ENCODE peak calls at places on chromosomes 1 and 21, in eight cellular contexts. I is lung, V is H1, Z is fibroblast of lung, G is left ventricle myocardium inferior, H is hepatocyte, S is prostate gland, U is A549. O is an unnamed sample.

GRCh38 chr1:56065729-56066128 is 513.6 kb downstream of the PLPP3 start:
- DNase-seq in I (no peak), V (no peak), Z (peak; percentile 64), G (no peak), H (no peak), S (no peak), U (no peak), O (no peak)

GRCh38 chr1:110375490-110375889 is 15.3 kb downstream of the SLC16A4 start:
- DNase-seq in I (no peak), V (no peak), Z (no peak), G (no peak), H (no peak), S (no peak), U (no peak), O (no peak)

GRCh38 chr1:150564051-150564991 is 15.1 kb downstream of the MCL1 start:
- DNase-seq in I (no peak), V (no peak), Z (no peak), G (no peak), H (peak; percentile 26), S (no peak), U (no peak), O (no peak)

GRCh38 chr1:206923009-206923960 is 1.5 kb upstream of the FCMR start:
- DNase-seq in I (no peak), V (no peak), Z (no peak), G (no peak), H (no peak), S (no peak), U (no peak), O (no peak)

GRCh38 chr1:54980046-54980527 is 341 bp upstream of the TMEM61 start:
- DNase-seq in I (no peak), V (no peak), Z (no peak), G (no peak), H (no peak), S (no peak), U (no peak), O (no peak)

GRCh38 chr1:41811051-41811795 is 107.5 kb downstream of the HIVEP3 start:
- DNase-seq in I (no peak), V (no peak), Z (peak; percentile 70), G (no peak), H (no peak), S (no peak), U (no peak), O (no peak)

GRCh38 chr1:244286341-244286740 is 165.4 kb downstream of the ADSS2 start:
- DNase-seq in I (no peak), V (no peak), Z (no peak), G (no peak), H (no peak), S (no peak), U (no peak), O (no peak)

GRCh38 chr1:212415107-212415841 is 588 bp upstream of the PACC1 start:
- DNase-seq in I (no peak), V (peak; percentile 47), Z (no peak), G (no peak), H (no peak), S (no peak), U (no peak), O (no peak)

GRCh38 chr1:1779691-1780597 is 1.7 kb upstream of the NADK start:
- DNase-seq in I (peak; percentile 76), V (peak; percentile 63), Z (peak; percentile 58), G (peak; percentile 55), H (peak; percentile 42), S (no peak), U (no peak), O (peak; percentile 81)

GRCh38 chr1:30673395-30673794 is 50.0 kb downstream of the MATN1 start:
- DNase-seq in I (no peak), V (no peak), Z (no peak), G (no peak), H (no peak), S (no peak), U (no peak), O (no peak)

GRCh38 chr1:67583462-67583950 is 101.5 kb upstream of the GADD45A start:
- DNase-seq in I (no peak), V (no peak), Z (peak; percentile 54), G (no peak), H (no peak), S (no peak), U (no peak), O (no peak)

GRCh38 chr1:183739640-183740385 is 65.1 kb upstream of the RGL1 start:
- DNase-seq in I (no peak), V (no peak), Z (no peak), G (no peak), H (peak; percentile 14), S (no peak), U (no peak), O (no peak)

GRCh38 chr1:247145279-247145678 is 26.5 kb downstream of the ZNF124 start:
- DNase-seq in I (no peak), V (no peak), Z (no peak), G (no peak), H (no peak), S (no peak), U (no peak), O (no peak)

GRCh38 chr1:162942903-162943567 is 82.1 kb upstream of the CCDC190 start:
- DNase-seq in I (no peak), V (no peak), Z (peak; percentile 31), G (no peak), H (no peak), S (no peak), U (no peak), O (no peak)

GRCh38 chr1:233909195-233909594 is 4.7 kb downstream of the SLC35F3 start:
- DNase-seq in I (no peak), V (no peak), Z (peak; percentile 97), G (no peak), H (no peak), S (no peak), U (peak; percentile 94), O (no peak)

GRCh38 chr1:117529683-117530082 is 76.2 kb upstream of the TENT5C start:
- DNase-seq in I (no peak), V (no peak), Z (no peak), G (no peak), H (no peak), S (no peak), U (no peak), O (no peak)

GRCh38 chr21:41508415-41509205 is 652 bp upstream of the TMPRSS2 start:
- DNase-seq in I (no peak), V (peak; percentile 76), Z (no peak), G (no peak), H (peak; percentile 51), S (no peak), U (no peak), O (no peak)

GRCh38 chr1:86741947-86742572 is 37.7 kb downstream of the SH3GLB1 start:
- DNase-seq in I (no peak), V (no peak), Z (no peak), G (no peak), H (peak; percentile 53), S (peak; percentile 17), U (peak; percentile 39), O (no peak)

GRCh38 chr1:151314137-151314875 is 12.9 kb downstream of the PI4KB start:
- DNase-seq in I (peak; percentile 72), V (no peak), Z (peak; percentile 88), G (peak; percentile 86), H (no peak), S (no peak), U (no peak), O (peak; percentile 92)

GRCh38 chr1:159945483-159946241 is at the start of gene IGSF9:
- DNase-seq in I (peak; percentile 88), V (peak; percentile 96), Z (peak; percentile 76), G (peak; percentile 85), H (peak; percentile 94), S (peak; percentile 96), U (peak; percentile 71), O (peak; percentile 81)
- H3K4me3 ChIP-seq in I (no peak within 1 kb of the TSS), V (peak within 1 kb of the TSS; percentile 67), Z (peak within 1 kb of the TSS; percentile 12), G (peak within 1 kb of the TSS; percentile 69), H (peak within 1 kb of the TSS; percentile 50), S (peak within 1 kb of the TSS; percentile 47), U (peak within 1 kb of the TSS; percentile 41), O (peak within 1 kb of the TSS; percentile 25)

GRCh38 chr1:14517813-14518180 is 80.7 kb upstream of the KAZN start:
- DNase-seq in I (no peak), V (no peak), Z (no peak), G (no peak), H (no peak), S (no peak), U (no peak), O (no peak)
- TF ChIP-seq CTCF in I (no peak), V (no peak), Z (no peak), G (no peak), H (no peak), S (no peak), U (no peak), O (no peak)

DNA sequence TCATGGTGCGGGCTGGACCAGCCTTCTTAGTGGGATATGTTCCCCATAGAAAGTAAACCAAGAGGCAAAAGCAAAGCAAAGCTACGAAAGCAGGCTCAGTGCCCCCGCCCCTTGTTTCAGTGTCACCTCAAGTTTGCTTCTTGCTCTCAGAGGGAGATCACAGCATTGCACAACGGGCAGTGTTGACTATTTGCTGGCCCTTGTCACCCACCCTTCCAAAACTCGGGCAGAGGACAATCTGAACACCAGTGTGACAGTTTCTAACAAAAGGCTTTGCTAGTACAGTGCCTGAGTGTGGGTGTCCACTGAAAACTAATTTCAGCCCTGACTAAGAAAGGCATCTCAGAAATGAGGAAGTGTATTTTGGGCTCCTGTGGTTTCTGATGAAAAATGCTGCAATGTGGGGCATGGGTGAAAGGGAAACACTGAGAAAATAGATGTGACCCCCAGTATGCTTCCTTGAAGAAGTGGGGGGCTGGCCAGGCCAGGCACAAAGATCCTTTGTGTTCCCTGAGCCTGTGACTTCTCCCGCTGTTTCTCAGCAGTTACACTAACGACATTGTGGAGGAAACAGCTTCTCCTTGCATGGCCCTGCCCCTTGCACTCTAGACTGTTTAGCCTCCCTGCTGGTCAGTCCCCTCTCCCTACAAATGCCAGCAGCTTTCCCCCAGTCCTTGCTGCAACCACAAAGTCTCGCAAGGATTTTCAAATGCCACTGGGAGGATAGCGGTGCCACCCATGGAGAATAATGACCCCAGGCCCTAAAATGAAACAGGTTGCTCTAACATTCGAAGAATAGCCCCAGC is 33.3 kb upstream of the KCNE1 start:
- DNase-seq in I (peak; percentile 67), V (no peak), Z (peak; percentile 82), G (no peak), H (peak; percentile 53), S (no peak), U (peak; percentile 31), O (peak; percentile 67)
- H3K27ac ChIP-seq in I (peak overlapping the region; percentile 37), V (no peak overlapping the region), Z (peak overlapping the region; percentile 81), G (peak overlapping the region; percentile 81), H (peak overlapping the region; percentile 72), S (no peak overlapping the region), U (peak overlapping the region; percentile 82), O (peak overlapping the region; percentile 81)

GRCh38 chr21:37064841-37065240 is 8.0 kb downstream of the PIGP start:
- DNase-seq in I (no peak), V (no peak), Z (no peak), G (no peak), H (no peak), S (no peak), U (no peak), O (no peak)

GRCh38 chr21:37061926-37062591 is 10.8 kb downstream of the PIGP start:
- DNase-seq in I (no peak), V (no peak), Z (peak; percentile 14), G (no peak), H (no peak), S (no peak), U (no peak), O (no peak)

GRCh38 chr21:37062592-37062933 is 10.3 kb downstream of the PIGP start:
- DNase-seq in I (no peak), V (no peak), Z (no peak), G (no peak), H (no peak), S (no peak), U (no peak), O (no peak)

GRCh38 chr21:37065561-37066177 is 7.2 kb downstream of the PIGP start:
- DNase-seq in I (no peak), V (no peak), Z (no peak), G (no peak), H (no peak), S (no peak), U (no peak), O (no peak)

GRCh38 chr21:37063433-37063832 is 9.4 kb downstream of the PIGP start:
- DNase-seq in I (no peak), V (no peak), Z (no peak), G (no peak), H (no peak), S (no peak), U (no peak), O (no peak)
- H3K4me3 ChIP-seq in I (no peak overlapping the region), V (no peak overlapping the region), Z (no peak overlapping the region), G (no peak overlapping the region), H (no peak overlapping the region), S (no peak overlapping the region), U (no peak overlapping the region), O (no peak overlapping the region)